ENCODE peak calls at places on chromosomes 1 and 21, in five cellular contexts. J is bronchial epithelial cell, X is GDM1, Y is GM10248, U is psoas muscle. P is an unnamed sample.

GRCh38 chr1:86913399-86913895 is 479 bp downstream of the SELENOF start:
- DNase-seq in J (peak; percentile 33), X (no peak), Y (peak; percentile 40), U (no peak), P (no peak)

GRCh38 chr1:17090844-17091243 is 28.4 kb downstream of the PADI2 start:
- DNase-seq in J (no peak), X (no peak), Y (no peak), U (no peak), P (no peak)

GRCh38 chr1:32255072-32256071 is 4.3 kb downstream of the LCK start:
- DNase-seq in J (no peak), X (no peak), Y (no peak), U (no peak), P (no peak)

GRCh38 chr1:1577367-1578011 is 2.8 kb upstream of the SSU72 start:
- DNase-seq in J (no peak), X (no peak), Y (no peak), U (no peak), P (no peak)

GRCh38 chr1:106755682-106756406 is 300.6 kb upstream of the PRMT6 start:
- DNase-seq in J (peak; percentile 87), X (no peak), Y (no peak), U (no peak), P (peak; percentile 41)

GRCh38 chr1:11168731-11169130 is 20.4 kb upstream of the ANGPTL7 start:
- DNase-seq in J (no peak), X (no peak), Y (no peak), U (no peak), P (no peak)

GRCh38 chr1:193927550-193927949 is 741.1 kb upstream of the B3GALT2 start:
- DNase-seq in J (no peak), X (no peak), Y (no peak), U (no peak), P (no peak)

GRCh38 chr1:98389809-98390208 is 271.7 kb upstream of the SNX7 start:
- DNase-seq in J (peak; percentile 80), X (no peak), Y (no peak), U (no peak), P (peak; percentile 79)

GRCh38 chr1:225878282-225878681 is 3.9 kb downstream of the TMEM63A start:
- DNase-seq in J (no peak), X (no peak), Y (no peak), U (no peak), P (no peak)

GRCh38 chr21:26710155-26710554 is 135.1 kb downstream of the ADAMTS1 start:
- DNase-seq in J (no peak), X (no peak), Y (no peak), U (no peak), P (no peak)

GRCh38 chr1:16145030-16145987 is 10.6 kb downstream of the EPHA2 start:
- DNase-seq in J (peak; percentile 82), X (no peak), Y (no peak), U (peak; percentile 83), P (no peak)

P was measured in AG04449.